ENCODE peak calls at places on chromosomes 1 and 21, in nine cellular contexts. Y is DND-41, D is tibial nerve, C is GM13976, A is AG09319, G is HFFc6, S is HCT116, F is AG04450, L is choroid plexus epithelial cell. H is an unnamed sample.

GRCh38 chr1:89781494-89782126 is 39.2 kb upstream of the LRRC8D start:
- DNase-seq in Y (peak; percentile 76), F (no peak), A (no peak), D (no peak), S (no peak), L (no peak), G (no peak), C (peak; percentile 40), H (no peak)

GRCh38 chr1:17189632-17190525 is 15.0 kb upstream of the PADI1 start:
- DNase-seq in F (peak; percentile 85), Y (no peak), C (no peak), D (no peak), G (peak; percentile 98), S (peak; percentile 54), A (peak; percentile 83), L (peak; percentile 89), H (peak; percentile 97)

GRCh38 chr1:9576903-9577302 is 11.8 kb upstream of the TMEM201 start:
- DNase-seq in Y (no peak), F (no peak), D (no peak), A (no peak), S (no peak), L (no peak), C (no peak), G (no peak), H (no peak)

GRCh38 chr1:162299018-162299417 is 77.6 kb downstream of the SPATA46 start:
- DNase-seq in D (no peak), G (no peak), S (no peak), C (no peak), Y (no peak), F (no peak), L (no peak), A (no peak), H (no peak)

GRCh38 chr21:39434950-39435349 is 10.6 kb downstream of the LCA5L start:
- DNase-seq in F (no peak), S (no peak), D (no peak), L (no peak), Y (no peak), A (no peak), G (peak; percentile 20), C (no peak), H (peak; percentile 14)

GRCh38 chr1:22105611-22106207 is 37.2 kb downstream of the WNT4 start:
- DNase-seq in Y (peak; percentile 33), S (peak; percentile 29), C (no peak), L (peak; percentile 83), A (peak; percentile 23), D (peak; percentile 23), G (peak; percentile 39), F (peak; percentile 41), H (peak; percentile 74)

GRCh38 chr1:31707711-31708110 is 3.9 kb upstream of the COL16A1 start:
- DNase-seq in C (peak; percentile 74), Y (no peak), A (no peak), F (no peak), G (peak; percentile 65), S (no peak), L (peak; percentile 74), D (no peak), H (peak; percentile 74)

GRCh38 chr21:24994717-24995116 is 612.6 kb downstream of the MRPL39 start:
- DNase-seq in S (no peak), A (no peak), C (no peak), F (no peak), L (no peak), D (no peak), Y (no peak), G (no peak), H (no peak)

GRCh38 chr21:33924766-33925100 is 9.1 kb upstream of the ATP5PO start:
- DNase-seq in Y (no peak), D (no peak), G (no peak), F (no peak), S (no peak), A (no peak), C (no peak), L (no peak), H (peak; percentile 14)

GRCh38 chr1:100530901-100531487 is 6.9 kb upstream of the GPR88 start:
- DNase-seq in F (peak; percentile 37), G (no peak), D (peak; percentile 68), C (peak; percentile 42), Y (peak; percentile 67), L (peak; percentile 96), A (peak; percentile 16), S (no peak), H (peak; percentile 88)

GRCh38 chr1:63868220-63868897 is 94.5 kb downstream of the ROR1 start:
- DNase-seq in S (peak; percentile 51), D (no peak), A (no peak), F (no peak), L (no peak), C (no peak), Y (no peak), G (peak; percentile 12), H (peak; percentile 27)

GRCh38 chr1:10033359-10033845 is 644 bp downstream of the UBE4B start:
- DNase-seq in L (peak; percentile 47), S (peak; percentile 21), C (no peak), F (no peak), D (no peak), Y (no peak), A (no peak), G (peak; percentile 42), H (peak; percentile 42)

GRCh38 chr1:53567458-53568250 is 108.5 kb downstream of the DMRTB1 start:
- DNase-seq in D (no peak), L (no peak), Y (no peak), S (no peak), G (no peak), C (no peak), A (no peak), F (no peak), H (no peak)

GRCh38 chr21:45209046-45209445 is 78.6 kb downstream of the POFUT2 start:
- DNase-seq in G (peak; percentile 33), F (peak; percentile 55), Y (no peak), S (no peak), D (no peak), A (no peak), C (peak; percentile 60), L (peak; percentile 81), H (peak; percentile 84)

GRCh38 chr1:222923506-222923905 is 108.7 kb downstream of the DISP1 start:
- DNase-seq in D (no peak), Y (no peak), L (peak; percentile 35), C (no peak), S (no peak), F (no peak), A (no peak), G (no peak), H (peak; percentile 89)
- TF ChIP-seq CTCF in D (no peak), Y (no peak), L (no peak), C (no peak), S (no peak), F (no peak), A (no peak), G (no peak), H (no peak)

GRCh38 chr21:36692125-36692843 is 6.6 kb upstream of the SIM2 start:
- DNase-seq in L (no peak), C (peak; percentile 15), F (no peak), G (no peak), D (no peak), Y (no peak), A (no peak), S (no peak), H (no peak)

GRCh38 chr21:36694593-36695282 is 4.2 kb upstream of the SIM2 start:
- DNase-seq in Y (no peak), A (no peak), S (no peak), D (no peak), F (no peak), C (peak; percentile 24), G (no peak), L (no peak), H (no peak)

GRCh38 chr21:36694041-36694515 is 4.8 kb upstream of the SIM2 start:
- DNase-seq in D (no peak), S (no peak), G (no peak), F (no peak), C (peak; percentile 29), Y (no peak), A (no peak), L (no peak), H (no peak)

GRCh38 chr21:36692844-36693143 is 6.1 kb upstream of the SIM2 start:
- DNase-seq in Y (no peak), G (no peak), F (no peak), C (no peak), L (no peak), A (no peak), S (no peak), D (no peak), H (no peak)

DNA sequence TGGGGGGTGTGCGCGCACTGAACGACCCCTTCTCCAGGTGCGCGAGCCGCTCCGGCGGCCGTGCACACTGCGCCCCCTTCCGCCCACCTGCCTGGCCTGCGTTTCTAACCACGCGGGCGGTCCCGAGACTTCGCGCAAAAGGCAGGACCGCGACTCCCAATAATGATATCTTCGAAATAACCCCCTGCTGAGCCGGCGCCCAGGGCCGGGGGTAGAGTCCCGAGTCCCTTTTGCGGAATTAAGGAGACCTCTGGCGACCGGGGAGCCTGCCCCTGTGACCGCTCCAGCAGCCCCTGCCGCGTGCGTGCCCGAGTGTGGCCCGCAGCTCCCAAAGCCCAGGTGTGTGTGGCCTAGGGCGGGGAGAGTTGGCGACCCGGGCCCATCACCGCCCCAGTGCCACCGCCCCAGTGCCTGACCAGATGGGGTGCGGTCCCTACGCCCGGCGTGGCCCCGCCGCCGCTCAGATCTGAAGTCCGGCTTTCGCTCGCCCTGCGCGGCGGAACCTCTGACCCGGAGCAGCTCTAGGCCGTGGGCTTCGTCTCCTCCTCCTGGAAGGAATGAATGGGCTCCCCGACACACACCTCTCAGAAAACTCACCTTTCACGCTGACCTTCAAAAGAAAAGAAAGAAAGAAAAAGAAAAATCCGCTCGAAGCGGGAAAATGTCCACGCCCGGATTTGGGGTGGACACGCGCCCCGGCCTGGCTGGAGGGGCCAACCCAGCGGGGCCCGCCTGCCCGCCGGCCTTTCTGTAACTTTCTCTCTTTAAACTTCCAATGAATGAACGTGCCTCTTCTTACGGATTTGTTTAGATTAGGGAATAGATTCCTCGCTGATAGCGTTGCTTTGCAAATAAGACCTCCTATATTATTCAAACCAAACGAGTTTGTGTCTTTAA is 5.5 kb upstream of the SIM2 start:
- DNase-seq in A (no peak), D (no peak), C (peak; percentile 41), S (no peak), L (no peak), F (no peak), Y (no peak), G (no peak), H (no peak)
- TF ChIP-seq CTCF in A (no peak), D (no peak), C (peak; percentile 3), S (no peak), L (peak; percentile 13), F (peak; percentile 18), Y (no peak), G (peak; percentile 22), H (no peak)

DNA sequence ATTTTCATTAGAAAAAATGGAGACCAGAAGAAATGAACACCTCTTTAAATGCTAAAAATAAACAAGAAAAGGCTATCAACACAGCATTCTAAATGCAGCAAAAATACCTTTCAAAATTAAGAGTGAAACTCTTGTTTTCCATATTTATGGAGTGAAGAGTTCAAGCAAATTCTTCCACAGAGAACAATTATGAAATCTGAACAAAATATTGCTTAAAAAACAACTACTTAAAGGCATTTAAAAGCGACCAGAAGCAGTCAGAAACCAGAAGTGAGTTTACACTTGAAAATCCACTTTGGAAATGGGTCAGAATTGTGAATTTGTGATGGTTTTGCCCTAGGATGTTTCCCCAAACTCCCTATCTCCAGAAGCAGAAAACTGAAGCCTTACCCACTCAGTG is 60.9 kb upstream of the KCNH1 start:
- DNase-seq in C (no peak), G (no peak), L (peak; percentile 13), Y (no peak), A (no peak), D (no peak), S (no peak), F (no peak), H (no peak)
- TF ChIP-seq CTCF in C (no peak), G (no peak), L (no peak), Y (no peak), A (no peak), D (no peak), S (no peak), F (no peak), H (no peak)

GRCh38 chr1:173187838-173188237 is 19.3 kb downstream of the TNFSF4 start:
- DNase-seq in S (no peak), C (no peak), L (no peak), Y (no peak), D (no peak), G (no peak), F (no peak), A (no peak), H (no peak)
- TF ChIP-seq CTCF in S (peak; percentile 32), C (no peak), L (no peak), Y (no peak), D (no peak), G (peak; percentile 36), F (no peak), A (no peak), H (no peak)

H was measured in fibroblast of villous mesenchyme.